ENCODE peak calls at places on chromosomes 1 and 21, in six cellular contexts. V, Y, O, K, C and J are unnamed samples.

GRCh38 chr1:30887485-30888315 is 20.9 kb downstream of the SDC3 start:
- DNase-seq in V (peak), Y (peak), O (peak), K (no peak), C (no peak), J (no peak)

GRCh38 chr1:69328186-69328585 is 239.5 kb upstream of the LRRC7 start:
- DNase-seq in V (no peak), Y (no peak), O (no peak), K (no peak), C (no peak), J (no peak)

GRCh38 chr1:2400576-2400909 is 8.9 kb downstream of the RER1 start:
- DNase-seq in V (no peak), Y (no peak), O (no peak), K (no peak), C (no peak), J (no peak)

GRCh38 chr1:163173121-163173520 is 29.6 kb downstream of the RGS5 start:
- DNase-seq in V (peak), Y (peak), O (no peak), K (no peak), C (no peak), J (no peak)

GRCh38 chr1:97258597-97258996 is 537.0 kb downstream of the PTBP2 start:
- DNase-seq in V (no peak), Y (no peak), O (no peak), K (no peak), C (no peak), J (no peak)

GRCh38 chr1:94927405-94928175 is 680 bp upstream of the CNN3 start:
- DNase-seq in V (peak), Y (peak), O (peak), K (no peak), C (no peak), J (no peak)

GRCh38 chr1:209095627-209096595 is 487.6 kb upstream of the CAMK1G start:
- DNase-seq in V (peak), Y (peak), O (peak), K (no peak), C (no peak), J (no peak)

GRCh38 chr1:1435094-1435903 is at the start of gene VWA1:
- DNase-seq in V (peak), Y (peak), O (no peak), K (peak), C (no peak), J (peak)

GRCh38 chr21:32889596-32889995 is 118.0 kb upstream of the PAXBP1 start:
- DNase-seq in V (no peak), Y (no peak), O (peak), K (no peak), C (no peak), J (no peak)

GRCh38 chr21:42089093-42089631 is 18.0 kb downstream of the UMODL1 start:
- DNase-seq in V (no peak), Y (no peak), O (no peak), K (no peak), C (no peak), J (no peak)

GRCh38 chr1:182198006-182198605 is 136.6 kb upstream of the ZNF648 start:
- DNase-seq in V (peak), Y (peak), O (peak), K (no peak), C (no peak), J (peak)

GRCh38 chr1:50747394-50747793 is 212.7 kb downstream of the FAF1 start:
- DNase-seq in V (no peak), Y (no peak), O (no peak), K (no peak), C (no peak), J (no peak)

GRCh38 chr1:49435291-49435690 is 588.5 kb downstream of the AGBL4 start:
- DNase-seq in V (no peak), Y (no peak), O (no peak), K (no peak), C (no peak), J (no peak)

GRCh38 chr1:39952359-39953110 is 2.4 kb upstream of the MFSD2A start:
- DNase-seq in V (no peak), Y (no peak), O (no peak), K (no peak), C (no peak), J (no peak)

GRCh38 chr1:59926381-59927243 is at the start of gene CYP2J2:
- DNase-seq in V (peak), Y (peak), O (no peak), K (peak), C (peak), J (no peak)

GRCh38 chr1:153292740-153293479 is 19.8 kb downstream of the PGLYRP3 start:
- DNase-seq in V (no peak), Y (no peak), O (no peak), K (no peak), C (no peak), J (no peak)

GRCh38 chr1:210374600-210374953 is 45.9 kb downstream of the HHAT start:
- DNase-seq in V (no peak), Y (no peak), O (no peak), K (no peak), C (no peak), J (no peak)

GRCh38 chr1:6447016-6447817 is 18.8 kb downstream of the TNFRSF25 start:
- DNase-seq in V (no peak), Y (no peak), O (no peak), K (no peak), C (peak), J (no peak)

GRCh38 chr21:43193651-43194302 is 25.0 kb downstream of the CRYAA start:
- DNase-seq in V (peak), Y (peak), O (peak), K (peak), C (peak), J (peak)

GRCh38 chr21:42641311-42642218 is 11.9 kb upstream of the PDE9A start:
- DNase-seq in V (peak), Y (peak), O (no peak), K (no peak), C (no peak), J (no peak)

GRCh38 chr1:32518976-32519375 is 20.3 kb upstream of the ZBTB8A start:
- DNase-seq in V (no peak), Y (no peak), O (no peak), K (no peak), C (no peak), J (no peak)

GRCh38 chr1:24295547-24295946 is 23.6 kb upstream of the GRHL3 start:
- DNase-seq in V (no peak), Y (no peak), O (no peak), K (no peak), C (no peak), J (no peak)

GRCh38 chr1:240501115-240501514 is 110.8 kb downstream of the GREM2 start:
- DNase-seq in V (peak), Y (no peak), O (peak), K (no peak), C (no peak), J (no peak)

GRCh38 chr21:15195768-15196167 is 131.0 kb upstream of the NRIP1 start:
- DNase-seq in V (no peak), Y (no peak), O (no peak), K (no peak), C (no peak), J (no peak)

GRCh38 chr1:185853739-185854138 is 119.5 kb downstream of the HMCN1 start:
- DNase-seq in V (peak), Y (peak), O (peak), K (no peak), C (no peak), J (no peak)

GRCh38 chr1:185050823-185051451 is 5.6 kb downstream of the RNF2 start:
- DNase-seq in V (no peak), Y (no peak), O (no peak), K (no peak), C (no peak), J (no peak)

GRCh38 chr1:24980836-24981631 is 51.0 kb upstream of the RUNX3 start:
- DNase-seq in V (no peak), Y (no peak), O (no peak), K (no peak), C (no peak), J (no peak)

GRCh38 chr1:109370712-109371270 is 26.9 kb downstream of the SORT1 start:
- DNase-seq in V (peak), Y (peak), O (peak), K (no peak), C (no peak), J (peak)

GRCh38 chr1:84078108-84078823 is 65.8 kb upstream of the PRKACB start:
- DNase-seq in V (peak), Y (peak), O (peak), K (peak), C (no peak), J (peak)

GRCh38 chr21:41614456-41615010 is 106.6 kb upstream of the TMPRSS2 start:
- DNase-seq in V (no peak), Y (no peak), O (no peak), K (no peak), C (no peak), J (no peak)

GRCh38 chr1:185035258-185035657 is 10.1 kb upstream of the RNF2 start:
- DNase-seq in V (no peak), Y (no peak), O (no peak), K (no peak), C (no peak), J (no peak)

GRCh38 chr1:91604632-91605031 is 104.0 kb downstream of the CDC7 start:
- DNase-seq in V (peak), Y (peak), O (no peak), K (no peak), C (no peak), J (no peak)

GRCh38 chr1:218750216-218750970 is 405.3 kb downstream of the TGFB2 start:
- DNase-seq in V (no peak), Y (no peak), O (no peak), K (no peak), C (no peak), J (no peak)

GRCh38 chr1:151050051-151050688 is 2.6 kb downstream of the C1orf56 start:
- DNase-seq in V (peak), Y (no peak), O (no peak), K (no peak), C (no peak), J (no peak)

GRCh38 chr1:151047591-151047924 is at the start of gene C1orf56:
- DNase-seq in V (peak), Y (peak), O (peak), K (peak), C (peak), J (peak)

GRCh38 chr1:151047925-151048644 is 534 bp downstream of the C1orf56 start:
- DNase-seq in V (peak), Y (peak), O (peak), K (peak), C (peak), J (peak)

GRCh38 chr1:151049458-151049857 is 1.9 kb downstream of the C1orf56 start:
- DNase-seq in V (no peak), Y (no peak), O (no peak), K (no peak), C (no peak), J (no peak)

GRCh38 chr1:151048645-151049032 is 1.1 kb downstream of the C1orf56 start:
- DNase-seq in V (no peak), Y (no peak), O (no peak), K (no peak), C (no peak), J (no peak)
- TF ChIP-seq CTCF in V (no peak), Y (no peak), O (peak), K (no peak), C (no peak), J (no peak)

GRCh38 chr1:183472488-183473285 is at the start of gene SMG7:
- DNase-seq in V (no peak), Y (no peak), O (peak), K (peak), C (no peak), J (peak)

GRCh38 chr1:183470147-183470960 is 1.9 kb upstream of the SMG7 start:
- DNase-seq in V (peak), Y (peak), O (peak), K (peak), C (peak), J (peak)

GRCh38 chr1:183471748-183472487 is 381 bp upstream of the SMG7 start:
- DNase-seq in V (peak), Y (peak), O (peak), K (peak), C (peak), J (peak)

GRCh38 chr1:183473286-183473536 is 912 bp downstream of the SMG7 start:
- DNase-seq in V (no peak), Y (no peak), O (no peak), K (no peak), C (no peak), J (no peak)

GRCh38 chr1:183470961-183471747 is 1.1 kb upstream of the SMG7 start:
- DNase-seq in V (peak), Y (peak), O (peak), K (peak), C (peak), J (peak)
- TF ChIP-seq CTCF in V (no peak), Y (no peak), O (no peak), K (peak), C (no peak), J (peak)

GRCh38 chr1:34369701-34370455 is 193.2 kb downstream of the C1orf94 start:
- DNase-seq in V (no peak), Y (no peak), O (no peak), K (no peak), C (no peak), J (no peak)
- TF ChIP-seq CTCF in V (no peak), Y (no peak), O (no peak), K (no peak), C (no peak), J (no peak)

GRCh38 chr1:66925558-66925910 is 744 bp downstream of the MIER1 start:
- DNase-seq in V (no peak), Y (no peak), O (no peak), K (no peak), C (no peak), J (no peak)
- TF ChIP-seq CTCF in V (no peak), Y (no peak), O (peak), K (no peak), C (no peak), J (no peak)

DNA sequence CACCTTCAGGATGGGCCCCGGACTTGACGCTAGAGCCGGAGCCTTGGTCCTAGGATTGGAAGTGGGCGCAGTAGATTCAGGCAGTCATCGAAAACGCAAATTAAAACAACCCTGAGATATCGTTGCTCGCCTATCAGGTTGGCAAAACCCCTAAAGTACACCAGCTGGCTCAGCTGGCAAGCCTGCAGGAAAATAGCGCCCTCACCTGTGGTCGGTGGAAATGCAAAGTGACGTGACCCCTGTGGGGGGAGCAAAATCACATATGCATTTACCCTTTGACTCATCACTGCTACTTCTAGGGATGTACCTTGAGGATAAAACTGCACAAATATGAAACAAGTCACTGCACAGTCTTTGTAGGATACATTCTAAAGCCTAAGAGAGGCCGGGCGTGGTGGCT is 170.3 kb upstream of the TMEM51 start:
- DNase-seq in V (no peak), Y (no peak), O (no peak), K (no peak), C (no peak), J (no peak)
- TF ChIP-seq CTCF in V (no peak), Y (no peak), O (peak), K (no peak), C (no peak), J (peak)